ENCODE peak calls at places on chromosomes 13 and 19, in nine cellular contexts. X is ascending aorta; S is activated CD4-positive, alpha-beta T cell treated with anti-CD3 and anti-CD28 coated beads, Interleukin-2, amount 50 U/mL, for 24 hours; Y is heart right ventricle; C is ELR; M is AG04450; V is stimulated activated CD8-positive, alpha-beta memory T cell treated with anti-CD3 and anti-CD28 coated beads, Interleukin-7, amount 100 ng/mL, for 48 hours; E is IMR-90; A is activated gamma-delta T cell treated with Interleukin-2 at 50 U/mL for 16 hours. Z is an unnamed sample.

GRCh38 chr13:25300861-25301346 is 521 bp upstream of the NUP58 start:
- DNase-seq in X (no peak), S (no peak), Y (peak), C (no peak), M (no peak), V (no peak), E (no peak), A (peak), Z (no peak)

GRCh38 chr19:49605605-49606004 is 14.6 kb downstream of the PRR12 start:
- DNase-seq in X (no peak), S (no peak), Y (no peak), C (no peak), M (no peak), V (no peak), E (no peak), A (no peak), Z (no peak)

GRCh38 chr13:46389985-46390384 is 2.9 kb upstream of the RUBCNL start:
- DNase-seq in X (no peak), S (no peak), Y (no peak), C (no peak), M (no peak), V (no peak), E (no peak), A (no peak), Z (no peak)

GRCh38 chr19:16470911-16471811 is 609 bp downstream of the EPS15L1 start:
- DNase-seq in X (no peak), S (no peak), Y (peak), C (peak), M (no peak), V (peak), E (peak), A (peak), Z (peak)

GRCh38 chr19:306151-306900 is 15.1 kb upstream of the PLPP2 start:
- DNase-seq in X (no peak), S (no peak), Y (no peak), C (no peak), M (no peak), V (no peak), E (no peak), A (no peak), Z (no peak)

GRCh38 chr13:28531195-28531955 is 36.4 kb upstream of the FLT1 start:
- DNase-seq in X (no peak), S (no peak), Y (peak), C (peak), M (no peak), V (no peak), E (peak), A (no peak), Z (no peak)

GRCh38 chr13:95535243-95535642 is 17.3 kb upstream of the CLDN10 start:
- DNase-seq in X (no peak), S (no peak), Y (no peak), C (peak), M (no peak), V (no peak), E (peak), A (no peak), Z (no peak)

GRCh38 chr19:41999878-42000208 is 5.8 kb upstream of the ATP1A3 start:
- DNase-seq in X (no peak), S (no peak), Y (no peak), C (no peak), M (no peak), V (no peak), E (no peak), A (no peak), Z (no peak)

GRCh38 chr13:113669871-113670341 is 2.9 kb downstream of the GRK1 start:
- DNase-seq in X (no peak), S (no peak), Y (no peak), C (no peak), M (no peak), V (no peak), E (no peak), A (no peak), Z (no peak)

GRCh38 chr19:34253711-34254551 is 423 bp upstream of the GARRE1 start:
- DNase-seq in X (peak), S (no peak), Y (peak), C (peak), M (no peak), V (peak), E (peak), A (no peak), Z (peak)

GRCh38 chr13:79405501-79405830 is 589 bp downstream of the RBM26 start:
- DNase-seq in X (no peak), S (no peak), Y (no peak), C (no peak), M (no peak), V (no peak), E (no peak), A (no peak), Z (peak)

GRCh38 chr13:45704211-45704739 is 2.2 kb downstream of the CBY2 start:
- DNase-seq in X (no peak), S (no peak), Y (no peak), C (no peak), M (no peak), V (no peak), E (no peak), A (no peak), Z (no peak)

GRCh38 chr13:44573790-44574465 is 2.2 kb downstream of the TSC22D1 start:
- DNase-seq in X (no peak), S (no peak), Y (no peak), C (peak), M (no peak), V (no peak), E (peak), A (no peak), Z (peak)

GRCh38 chr19:39423258-39424086 is 11.0 kb downstream of the PLEKHG2 start:
- DNase-seq in X (no peak), S (no peak), Y (no peak), C (no peak), M (no peak), V (no peak), E (no peak), A (no peak), Z (no peak)

GRCh38 chr19:55836340-55836739 is at the start of gene NLRP4:
- DNase-seq in X (no peak), S (no peak), Y (no peak), C (no peak), M (no peak), V (no peak), E (no peak), A (no peak), Z (no peak)

GRCh38 chr19:48806518-48806817 is 4.4 kb downstream of the BCAT2 start:
- DNase-seq in X (no peak), S (no peak), Y (no peak), C (peak), M (no peak), V (no peak), E (no peak), A (peak), Z (no peak)

GRCh38 chr13:75739244-75739868 is 103.2 kb downstream of the LMO7 start:
- DNase-seq in X (no peak), S (no peak), Y (no peak), C (peak), M (no peak), V (no peak), E (peak), A (no peak), Z (no peak)

GRCh38 chr13:32212420-32212819 is 102.7 kb downstream of the ZAR1L start:
- DNase-seq in X (no peak), S (no peak), Y (no peak), C (peak), M (peak), V (no peak), E (peak), A (no peak), Z (no peak)

GRCh38 chr19:3443840-3444694 is 36.3 kb downstream of the SMIM24 start:
- DNase-seq in X (no peak), S (no peak), Y (peak), C (no peak), M (no peak), V (no peak), E (peak), A (no peak), Z (no peak)

GRCh38 chr13:100815476-100816046 is 141.0 kb upstream of the TMTC4 start:
- DNase-seq in X (no peak), S (no peak), Y (no peak), C (no peak), M (no peak), V (no peak), E (no peak), A (no peak), Z (no peak)

GRCh38 chr19:52689804-52690394 is 44.9 kb downstream of the ZNF611 start:
- DNase-seq in X (no peak), S (peak), Y (peak), C (peak), M (no peak), V (peak), E (no peak), A (peak), Z (peak)

GRCh38 chr13:98484289-98485219 is 92.4 kb downstream of the STK24 start:
- DNase-seq in X (peak), S (peak), Y (peak), C (peak), M (no peak), V (peak), E (peak), A (peak), Z (peak)

GRCh38 chr19:38529610-38530009 is 88.1 kb downstream of the MAP4K1 start:
- DNase-seq in X (no peak), S (no peak), Y (no peak), C (no peak), M (no peak), V (no peak), E (no peak), A (no peak), Z (no peak)

GRCh38 chr19:7942981-7943443 is 454 bp downstream of the TIMM44 start:
- DNase-seq in X (no peak), S (no peak), Y (no peak), C (peak), M (no peak), V (no peak), E (no peak), A (no peak), Z (no peak)